ENCODE peak calls at places on chromosomes 2 and 18, in eight cellular contexts. P, A, O, L, U, N, G and F are unnamed samples.

GRCh38 chr2:120501591-120501990 is 155.7 kb downstream of the INHBB start:
- DNase-seq in P (no peak), U (no peak), G (no peak), A (no peak), O (no peak), L (no peak), N (no peak), F (no peak)

GRCh38 chr2:45283764-45284620 is 274.7 kb upstream of the SIX2 start:
- DNase-seq in L (no peak), A (no peak), N (no peak), P (no peak), G (peak; percentile 30), O (no peak), U (no peak), F (no peak)

GRCh38 chr18:48975817-48976649 is 25.3 kb upstream of the SMAD7 start:
- DNase-seq in G (peak; percentile 71), P (no peak), N (no peak), U (no peak), O (no peak), L (peak; percentile 75), A (no peak), F (peak; percentile 53)

GRCh38 chr2:230018153-230018552 is 50.6 kb downstream of the SLC16A14 start:
- DNase-seq in G (no peak), O (no peak), U (no peak), L (no peak), N (no peak), A (no peak), P (no peak), F (no peak)

GRCh38 chr2:212892193-212892592 is 259.2 kb downstream of the IKZF2 start:
- DNase-seq in U (no peak), N (no peak), L (no peak), A (peak; percentile 7), P (no peak), O (peak; percentile 46), G (no peak), F (no peak)

GRCh38 chr2:214138779-214139178 is 272.1 kb upstream of the VWC2L start:
- DNase-seq in U (no peak), A (no peak), P (no peak), N (no peak), G (no peak), O (no peak), L (no peak), F (no peak)

GRCh38 chr2:168445960-168446359 is 10.1 kb upstream of the CERS6 start:
- DNase-seq in U (no peak), L (no peak), A (no peak), O (no peak), P (no peak), N (no peak), G (no peak), F (no peak)

GRCh38 chr18:35746826-35747339 is 165.3 kb downstream of the GALNT1 start:
- DNase-seq in G (no peak), N (no peak), O (no peak), L (no peak), U (no peak), A (no peak), P (no peak), F (no peak)

GRCh38 chr2:135030826-135031225 is 16.4 kb downstream of the MAP3K19 start:
- DNase-seq in A (no peak), L (no peak), G (no peak), N (no peak), O (peak; percentile 41), P (no peak), U (peak; percentile 8), F (no peak)

GRCh38 chr2:120666433-120666832 is 69.2 kb upstream of the GLI2 start:
- DNase-seq in G (no peak), A (no peak), N (no peak), P (no peak), L (no peak), O (no peak), U (no peak), F (no peak)

GRCh38 chr2:212021947-212022346 is 516.7 kb downstream of the ERBB4 start:
- DNase-seq in A (no peak), L (no peak), P (no peak), N (no peak), G (no peak), U (no peak), O (peak; percentile 7), F (no peak)

GRCh38 chr2:201357216-201357615 is at the start of gene FLACC1:
- DNase-seq in L (no peak), U (no peak), G (peak; percentile 39), N (no peak), P (no peak), A (no peak), O (peak; percentile 56), F (no peak)

GRCh38 chr2:36338827-36339145 is 16.8 kb upstream of the CRIM1 start:
- DNase-seq in P (no peak), A (no peak), G (no peak), O (peak; percentile 44), L (no peak), U (no peak), N (no peak), F (no peak)

GRCh38 chr2:209472871-209473270 is 49.0 kb downstream of the MAP2 start:
- DNase-seq in P (no peak), O (no peak), G (no peak), L (no peak), A (no peak), U (no peak), N (no peak), F (no peak)

GRCh38 chr2:75311993-75312392 is 112.7 kb upstream of the TACR1 start:
- DNase-seq in L (no peak), G (no peak), P (no peak), U (no peak), A (no peak), N (peak; percentile 89), O (peak; percentile 22), F (no peak)

GRCh38 chr2:45494275-45494977 is 116.6 kb downstream of the SRBD1 start:
- DNase-seq in P (no peak), U (no peak), N (peak; percentile 21), L (no peak), A (peak; percentile 68), G (peak; percentile 34), O (peak; percentile 64), F (no peak)

GRCh38 chr2:14480906-14481305 is 151.6 kb upstream of the LRATD1 start:
- DNase-seq in U (no peak), P (no peak), O (no peak), G (no peak), A (no peak), N (no peak), L (no peak), F (no peak)

GRCh38 chr18:62389761-62390481 is 64.8 kb downstream of the TNFRSF11A start:
- DNase-seq in G (no peak), A (no peak), N (no peak), P (no peak), U (no peak), O (no peak), L (no peak), F (no peak)

GRCh38 chr2:238425979-238426567 is 654 bp upstream of the ASB1 start:
- DNase-seq in N (no peak), P (no peak), G (peak; percentile 54), O (peak; percentile 57), U (no peak), A (no peak), L (peak; percentile 25), F (peak; percentile 43)

GRCh38 chr2:61436092-61436491 is 34.8 kb downstream of the USP34 start:
- DNase-seq in U (no peak), L (no peak), A (no peak), G (no peak), O (no peak), P (no peak), N (no peak), F (no peak)

GRCh38 chr2:149562304-149562703 is 25.3 kb downstream of the MMADHC start:
- DNase-seq in U (no peak), P (no peak), A (no peak), N (no peak), O (peak; percentile 47), L (no peak), G (no peak), F (no peak)

GRCh38 chr2:65300772-65301711 is 73.4 kb downstream of the ACTR2 start:
- DNase-seq in L (peak; percentile 70), O (peak; percentile 96), N (peak; percentile 61), U (no peak), P (no peak), G (peak; percentile 70), A (peak; percentile 28), F (no peak)

GRCh38 chr18:58390399-58390798 is 238.5 kb downstream of the ALPK2 start:
- DNase-seq in L (no peak), U (no peak), O (no peak), N (no peak), A (no peak), G (no peak), P (no peak), F (no peak)

GRCh38 chr18:37666986-37667385 is 101.4 kb upstream of the CELF4 start:
- DNase-seq in L (no peak), N (no peak), U (peak; percentile 29), A (no peak), O (no peak), G (no peak), P (no peak), F (no peak)

GRCh38 chr18:37667836-37668235 is 102.2 kb upstream of the CELF4 start:
- DNase-seq in L (no peak), O (no peak), P (no peak), U (no peak), G (no peak), A (no peak), N (no peak), F (no peak)

GRCh38 chr18:37669991-37670534 is 104.5 kb upstream of the CELF4 start:
- DNase-seq in N (no peak), U (peak; percentile 77), O (no peak), L (no peak), G (no peak), A (no peak), P (peak; percentile 18), F (no peak)

GRCh38 chr18:37671119-37671518 is 105.5 kb upstream of the CELF4 start:
- DNase-seq in A (no peak), P (no peak), G (no peak), N (no peak), L (no peak), U (peak; percentile 37), O (no peak), F (no peak)

GRCh38 chr18:37668971-37669747 is 103.6 kb upstream of the CELF4 start:
- DNase-seq in G (no peak), A (no peak), P (peak; percentile 42), U (peak; percentile 89), O (no peak), N (no peak), L (no peak), F (no peak)
- TF ChIP-seq EP300 in G (no peak), A (no peak), P (no peak), U (no peak), O (no peak), N (no peak), L (no peak), F (no peak)

GRCh38 chr18:45801396-45802004 is 24.0 kb upstream of the SIGLEC15 start:
- DNase-seq in U (no peak), G (no peak), P (no peak), N (no peak), A (no peak), L (no peak), O (no peak), F (no peak)
- H3K9me3 ChIP-seq in U (peaks cover 17% of the 10 kb centered on the region), G (peaks cover 12% of the 10 kb centered on the region), P (no peaks in the 10 kb centered on the region), N (peaks cover 4% of the 10 kb centered on the region), A (peaks cover 7% of the 10 kb centered on the region), L (no peaks in the 10 kb centered on the region), O (no peaks in the 10 kb centered on the region), F (no peaks in the 10 kb centered on the region)

GRCh38 chr2:166593403-166593802 is 99.4 kb upstream of the SCN7A start:
- DNase-seq in L (no peak), N (no peak), U (no peak), P (no peak), A (no peak), G (no peak), O (no peak), F (no peak)
- TF ChIP-seq EP300 in L (no peak), N (no peak), U (no peak), P (no peak), A (no peak), G (no peak), O (no peak), F (no peak)

GRCh38 chr2:101173707-101174295 is 22.6 kb upstream of the TBC1D8 start:
- DNase-seq in G (no peak), P (no peak), A (no peak), U (no peak), N (peak; percentile 15), O (no peak), L (no peak), F (no peak)
- H3K9me3 ChIP-seq in G (peaks cover 22% of the 10 kb centered on the region), P (no peaks in the 10 kb centered on the region), A (peaks cover 4% of the 10 kb centered on the region), U (peaks cover 13% of the 10 kb centered on the region), N (peaks cover 6% of the 10 kb centered on the region), O (peaks cover 20% of the 10 kb centered on the region), L (no peaks in the 10 kb centered on the region), F (no peaks in the 10 kb centered on the region)